ENCODE peak calls at places on chromosome 21, in nine cellular contexts. L is B cell, E is right atrium auricular region, S is SK-N-SH, M is heart left ventricle, O is fibroblast of mammary gland, A is upper lobe of right lung, C is heart right ventricle, I is dorsolateral prefrontal cortex. F is an unnamed sample.

GRCh38 chr21:17742940-17743592 is 76.1 kb downstream of the C21orf91 start:
- DNase-seq in S (no peak), O (no peak), I (no peak), M (no peak), C (no peak), A (no peak), L (no peak), E (no peak), F (no peak)

GRCh38 chr21:45471229-45472052 is 66.5 kb downstream of the COL18A1 start:
- DNase-seq in M (peak; percentile 82), O (peak; percentile 94), E (peak; percentile 77), C (peak; percentile 45), A (no peak), S (no peak), L (no peak), I (no peak), F (peak; percentile 65)

GRCh38 chr21:36743008-36743407 is 44.1 kb downstream of the SIM2 start:
- DNase-seq in M (no peak), A (peak; percentile 47), C (no peak), E (no peak), L (no peak), S (no peak), O (no peak), I (no peak), F (no peak)

GRCh38 chr21:43196789-43197188 is 28.0 kb downstream of the CRYAA start:
- DNase-seq in S (no peak), L (no peak), O (peak; percentile 32), C (no peak), I (no peak), A (peak; percentile 65), E (no peak), M (peak; percentile 10), F (no peak)

GRCh38 chr21:14585122-14585521 is 39.0 kb upstream of the SAMSN1 start:
- DNase-seq in E (no peak), C (no peak), A (no peak), O (no peak), S (no peak), I (no peak), M (no peak), L (no peak), F (no peak)

GRCh38 chr21:45811136-45811535 is 167.6 kb downstream of the PCBP3 start:
- DNase-seq in L (no peak), C (no peak), I (no peak), M (no peak), O (no peak), E (no peak), A (no peak), S (no peak), F (no peak)

GRCh38 chr21:26368591-26368990 is 198.0 kb upstream of the APP start:
- DNase-seq in S (no peak), E (no peak), M (no peak), A (no peak), L (no peak), C (no peak), I (no peak), O (no peak), F (no peak)

GRCh38 chr21:35738342-35738961 is 321.9 kb downstream of the SETD4 start:
- DNase-seq in M (peak; percentile 10), L (no peak), S (no peak), O (no peak), C (peak; percentile 16), I (no peak), E (no peak), A (no peak), F (no peak)

GRCh38 chr21:15278279-15278678 is 213.5 kb upstream of the NRIP1 start:
- DNase-seq in L (no peak), M (no peak), S (no peak), O (peak; percentile 62), A (no peak), E (no peak), C (no peak), I (no peak), F (no peak)

GRCh38 chr21:34968414-34969333 is 80.4 kb downstream of the RUNX1 start:
- DNase-seq in C (no peak), E (no peak), I (no peak), A (no peak), S (no peak), M (no peak), L (no peak), O (no peak), F (no peak)

GRCh38 chr21:34019402-34019801 is 54.0 kb upstream of the MRPS6 start:
- DNase-seq in L (no peak), E (no peak), M (no peak), O (no peak), A (no peak), S (no peak), C (no peak), I (no peak), F (no peak)

GRCh38 chr21:46662367-46662654 is 26.8 kb downstream of the PRMT2 start:
- DNase-seq in E (no peak), M (no peak), A (no peak), O (no peak), L (no peak), S (peak; percentile 27), C (no peak), I (no peak), F (no peak)

GRCh38 chr21:27721675-27722074 is 754.8 kb upstream of the ADAMTS5 start:
- DNase-seq in C (no peak), I (no peak), A (no peak), L (no peak), S (no peak), O (no peak), M (no peak), E (no peak), F (no peak)

GRCh38 chr21:42523941-42524340 is 10.3 kb downstream of the SLC37A1 start:
- DNase-seq in S (no peak), A (no peak), L (no peak), E (no peak), O (no peak), C (no peak), I (no peak), M (no peak), F (no peak)

GRCh38 chr21:17293194-17293593 is 219.6 kb upstream of the CXADR start:
- DNase-seq in C (no peak), M (no peak), L (no peak), S (no peak), A (no peak), I (no peak), E (no peak), O (no peak), F (no peak)

GRCh38 chr21:15539376-15539775 is 190.4 kb upstream of the USP25 start:
- DNase-seq in S (no peak), O (peak; percentile 15), L (no peak), E (no peak), C (no peak), A (no peak), M (no peak), I (no peak), F (peak; percentile 20)

GRCh38 chr21:26806734-26807372 is 38.4 kb downstream of the ADAMTS1 start:
- DNase-seq in O (peak; percentile 91), A (no peak), I (no peak), E (no peak), M (no peak), C (no peak), L (no peak), S (no peak), F (no peak)

GRCh38 chr21:33157303-33157702 is 72.4 kb upstream of the IFNAR2 start:
- DNase-seq in S (no peak), C (no peak), L (no peak), A (no peak), I (no peak), M (no peak), E (no peak), O (no peak), F (no peak)

GRCh38 chr21:44377201-44377921 is 23.9 kb downstream of the TRPM2 start:
- DNase-seq in I (no peak), A (peak; percentile 58), O (no peak), E (no peak), S (peak; percentile 58), C (no peak), L (peak; percentile 30), M (peak; percentile 4), F (no peak)
- TF ChIP-seq CTCF in I (no peak), A (no peak), O (no peak), E (no peak), S (peak; percentile 27), C (no peak), L (no peak), M (no peak), F (no peak)

GRCh38 chr21:31471865-31472264 is 127.8 kb upstream of the TIAM1 start:
- DNase-seq in E (no peak), O (no peak), I (no peak), C (no peak), M (no peak), L (no peak), S (no peak), A (no peak), F (no peak)
- TF ChIP-seq CTCF in E (no peak), O (no peak), I (no peak), C (no peak), M (no peak), L (no peak), S (no peak), A (no peak), F (no peak)

DNA sequence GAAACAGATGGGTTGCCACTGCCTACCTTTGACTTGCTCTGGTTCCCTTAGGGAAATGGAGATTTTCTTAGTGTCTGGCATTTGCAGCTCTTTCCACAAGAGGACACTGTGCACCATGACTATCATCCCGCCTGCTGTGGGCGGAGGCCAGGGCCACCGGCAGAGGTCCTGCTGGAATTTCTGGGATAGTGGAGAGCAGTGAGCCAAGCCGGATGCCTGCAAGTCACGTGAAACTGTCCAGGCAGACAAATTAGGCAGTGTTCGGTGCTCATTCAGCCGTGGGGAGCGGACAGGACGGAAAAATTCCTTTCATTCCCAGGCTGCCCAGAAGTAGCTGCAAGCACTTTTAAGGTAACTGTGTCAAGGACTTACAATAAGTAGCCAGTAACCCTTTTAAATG is 43.4 kb downstream of the IGSF5 start:
- DNase-seq in O (peak; percentile 15), S (peak; percentile 75), A (peak; percentile 89), E (peak; percentile 85), L (no peak), I (peak; percentile 31), C (peak; percentile 72), M (peak; percentile 77), F (no peak)
- TF ChIP-seq CTCF in O (peak; percentile 28), S (peak; percentile 26), A (peak; percentile 76), E (peak; percentile 59), L (no peak), I (peak; percentile 61), C (peak; percentile 78), M (peak; percentile 76), F (peak; percentile 34)

GRCh38 chr21:39633043-39633442 is 20.3 kb downstream of the B3GALT5 start:
- DNase-seq in E (no peak), L (no peak), I (no peak), S (no peak), C (no peak), A (no peak), M (no peak), O (peak; percentile 53), F (no peak)

GRCh38 chr21:39630191-39630591 is 17.5 kb downstream of the B3GALT5 start:
- DNase-seq in C (no peak), O (peak; percentile 78), M (no peak), S (no peak), I (no peak), E (no peak), L (no peak), A (no peak), F (no peak)

GRCh38 chr21:39631842-39632577 is 19.3 kb downstream of the B3GALT5 start:
- DNase-seq in O (no peak), I (no peak), A (no peak), M (no peak), L (no peak), S (no peak), E (no peak), C (no peak), F (no peak)

GRCh38 chr21:39628380-39628779 is 15.6 kb downstream of the B3GALT5 start:
- DNase-seq in E (no peak), S (no peak), L (no peak), I (no peak), C (no peak), A (no peak), M (no peak), O (no peak), F (no peak)

GRCh38 chr21:39630827-39631226 is 18.1 kb downstream of the B3GALT5 start:
- DNase-seq in L (no peak), M (no peak), E (no peak), S (no peak), A (no peak), O (peak; percentile 21), C (no peak), I (no peak), F (no peak)
- TF ChIP-seq CTCF in L (no peak), M (no peak), E (no peak), S (peak; percentile 25), A (no peak), O (no peak), C (no peak), I (no peak), F (no peak)

F was measured in AG09319.